ENCODE peak calls at places on chromosomes 1 and 21, in nine cellular contexts. J is iris pigment epithelial cell, S is cardiac fibroblast, T is SHP77, Y is EL, V is H7, R is memory B cell, G is dermis blood vessel endothelial cell, Q is uterus. A is an unnamed sample.

GRCh38 chr1:13513885-13514546 is at the start of gene LRRC38:
- DNase-seq in G (no peak), T (no peak), J (no peak), S (no peak), R (no peak), Y (no peak), V (peak), Q (no peak), A (no peak)

GRCh38 chr21:16279658-16280581 is 550.1 kb downstream of the USP25 start:
- DNase-seq in T (no peak), Q (peak), S (peak), V (no peak), Y (peak), J (peak), G (peak), R (no peak), A (peak)

GRCh38 chr1:154095456-154095855 is 59.4 kb downstream of the NUP210L start:
- DNase-seq in T (no peak), Q (no peak), G (no peak), Y (no peak), R (no peak), S (no peak), J (no peak), V (no peak), A (no peak)

GRCh38 chr1:29210278-29211085 is 20.3 kb downstream of the MECR start:
- DNase-seq in G (peak), J (peak), Q (no peak), R (no peak), S (no peak), V (no peak), Y (peak), T (no peak), A (no peak)

GRCh38 chr1:154474802-154475201 is 27.2 kb upstream of the TDRD10 start:
- DNase-seq in S (peak), J (peak), Q (no peak), T (no peak), Y (peak), V (no peak), R (no peak), G (peak), A (peak)

GRCh38 chr1:2177541-2177940 is 17.0 kb downstream of the FAAP20 start:
- DNase-seq in V (no peak), J (no peak), G (no peak), R (no peak), Y (no peak), T (no peak), S (no peak), Q (no peak), A (no peak)

GRCh38 chr1:150575072-150575489 is 4.3 kb downstream of the MCL1 start:
- DNase-seq in S (no peak), J (no peak), T (no peak), G (no peak), R (no peak), V (no peak), Q (no peak), Y (peak), A (no peak)

GRCh38 chr1:6043561-6043960 is 2.1 kb upstream of the KCNAB2 start:
- DNase-seq in G (no peak), V (no peak), R (no peak), S (no peak), Y (no peak), T (no peak), J (no peak), Q (no peak), A (no peak)

GRCh38 chr1:66925944-66926343 is 1.2 kb downstream of the MIER1 start:
- DNase-seq in Q (no peak), S (peak), Y (peak), G (peak), J (no peak), V (peak), R (no peak), T (peak), A (no peak)

GRCh38 chr1:159879136-159879535 is 16.7 kb upstream of the VSIG8 start:
- DNase-seq in J (no peak), V (no peak), T (no peak), S (no peak), R (no peak), Q (no peak), G (no peak), Y (no peak), A (no peak)

GRCh38 chr1:173474097-173474779 is 2.9 kb upstream of the PRDX6 start:
- DNase-seq in J (peak), Y (no peak), R (no peak), V (no peak), S (no peak), G (no peak), Q (no peak), T (no peak), A (no peak)

GRCh38 chr21:36904093-36904666 is 62.3 kb downstream of the HLCS start:
- DNase-seq in S (no peak), T (no peak), R (no peak), Q (no peak), J (no peak), Y (no peak), V (no peak), G (no peak), A (no peak)

GRCh38 chr1:47810964-47811650 is 186.1 kb downstream of the TRABD2B start:
- DNase-seq in R (no peak), V (no peak), J (no peak), T (no peak), G (no peak), S (no peak), Y (no peak), Q (no peak), A (no peak)

GRCh38 chr21:44919913-44920693 is 596 bp downstream of the ITGB2 start:
- DNase-seq in Y (no peak), J (no peak), Q (no peak), V (no peak), R (no peak), S (no peak), G (no peak), T (no peak), A (no peak)

GRCh38 chr1:30270468-30270867 is 452.9 kb downstream of the MATN1 start:
- DNase-seq in Q (no peak), R (no peak), T (no peak), G (no peak), V (no peak), J (no peak), Y (no peak), S (no peak), A (no peak)

GRCh38 chr1:35220976-35221375 is 28.0 kb upstream of the SFPQ start:
- DNase-seq in J (peak), Q (no peak), S (peak), G (peak), V (peak), R (no peak), T (peak), Y (peak), A (no peak)

GRCh38 chr1:204507317-204508105 is 8.7 kb upstream of the MDM4 start:
- DNase-seq in V (peak), G (peak), J (peak), S (peak), Y (peak), Q (no peak), R (no peak), T (peak), A (peak)

GRCh38 chr1:230306158-230306557 is 120.0 kb downstream of the PGBD5 start:
- DNase-seq in G (no peak), J (no peak), Q (no peak), S (no peak), T (no peak), R (no peak), V (no peak), Y (no peak), A (no peak)

GRCh38 chr1:21491483-21492170 is 17.6 kb upstream of the ALPL start:
- DNase-seq in G (peak), V (no peak), Q (no peak), R (no peak), Y (peak), J (no peak), T (no peak), S (peak), A (no peak)

GRCh38 chr1:87684194-87684593 is 355.5 kb downstream of the LMO4 start:
- DNase-seq in Q (peak), G (peak), V (peak), S (peak), J (no peak), Y (no peak), R (no peak), T (no peak), A (peak)

GRCh38 chr1:163872067-163872466 is 550.3 kb downstream of the NUF2 start:
- DNase-seq in Q (no peak), J (no peak), T (no peak), R (no peak), Y (no peak), S (peak), G (no peak), V (no peak), A (no peak)

GRCh38 chr1:79749607-79750006 is 743.1 kb upstream of the ADGRL4 start:
- DNase-seq in Y (peak), G (no peak), R (no peak), T (no peak), Q (no peak), J (no peak), V (no peak), S (no peak), A (no peak)

GRCh38 chr1:5864256-5864655 is 128.0 kb downstream of the NPHP4 start:
- DNase-seq in J (no peak), G (no peak), S (no peak), V (no peak), T (no peak), Q (no peak), Y (no peak), R (no peak), A (no peak)

GRCh38 chr1:225754940-225755635 is 22.5 kb upstream of the SRP9 start:
- DNase-seq in V (no peak), R (no peak), S (peak), J (peak), G (peak), Y (peak), T (no peak), Q (no peak), A (no peak)

GRCh38 chr1:245978915-245979314 is 528.2 kb downstream of the SMYD3 start:
- DNase-seq in J (peak), V (no peak), G (no peak), S (peak), Y (peak), T (no peak), R (no peak), Q (no peak), A (no peak)

GRCh38 chr1:17276568-17276967 is 27.7 kb downstream of the PADI3 start:
- DNase-seq in J (peak), R (no peak), Q (no peak), T (peak), V (peak), G (peak), Y (peak), S (peak), A (no peak)

GRCh38 chr21:46412521-46413364 is 45.9 kb upstream of the DIP2A start:
- DNase-seq in V (no peak), Q (no peak), S (no peak), G (no peak), R (no peak), Y (no peak), J (no peak), T (no peak), A (no peak)

GRCh38 chr1:90502194-90502593 is 214.9 kb downstream of the BARHL2 start:
- DNase-seq in V (peak), J (no peak), R (no peak), Q (no peak), S (no peak), Y (no peak), T (no peak), G (no peak), A (no peak)

GRCh38 chr21:34992736-34993135 is 56.4 kb downstream of the RUNX1 start:
- DNase-seq in T (no peak), R (no peak), Q (peak), V (peak), G (no peak), J (peak), S (peak), Y (no peak), A (no peak)

GRCh38 chr1:230569201-230569600 is 73.1 kb upstream of the COG2 start:
- DNase-seq in J (no peak), V (no peak), G (no peak), S (no peak), R (no peak), Y (no peak), T (no peak), Q (no peak), A (no peak)

GRCh38 chr1:25581764-25582163 is 34.8 kb upstream of the MAN1C1 start:
- DNase-seq in Y (no peak), S (no peak), R (no peak), Q (no peak), V (peak), J (no peak), T (no peak), G (no peak), A (no peak)

GRCh38 chr1:169113613-169114119 is 7.2 kb downstream of the ATP1B1 start:
- DNase-seq in S (peak), R (no peak), G (peak), J (peak), T (no peak), V (peak), Y (peak), Q (no peak), A (no peak)

GRCh38 chr1:204438628-204439027 is 27.0 kb upstream of the PPP1R15B start:
- DNase-seq in R (no peak), G (peak), Q (peak), V (no peak), S (peak), T (no peak), Y (peak), J (peak), A (no peak)

A was measured in hippocampal formation.